ENCODE peak calls at places on chromosomes 3 and 15, in seven cellular contexts. One of them, this sample, is unnamed.
A peak's percentile ranks its signal among the peaks of the same experiment; 100 is the strongest.

GRCh38 chr15:28021281-28022039 is 77.7 kb downstream of the OCA2 start:
- DNase-seq in HCT116: peak; percentile 22
- DNase-seq in K562: peak; percentile 42
- DNase-seq in H1: peak; percentile 44
- DNase-seq in GM12878: no peak
- DNase-seq in NT2/D1: peak; percentile 23
- DNase-seq in HepG2: peak; percentile 83
- DNase-seq in this sample: peak; percentile 96

GRCh38 chr3:172648736-172649135 is 62.1 kb downstream of the NCEH1 start:
- DNase-seq in GM12878: no peak
- DNase-seq in H1: no peak
- DNase-seq in HepG2: no peak
- DNase-seq in NT2/D1: no peak
- DNase-seq in K562: no peak
- DNase-seq in HCT116: no peak
- DNase-seq in this sample: no peak

GRCh38 chr3:45779746-45780735 is 16.3 kb downstream of the SLC6A20 start:
- DNase-seq in HCT116: no peak
- DNase-seq in K562: no peak
- DNase-seq in H1: no peak
- DNase-seq in HepG2: no peak
- DNase-seq in GM12878: no peak
- DNase-seq in NT2/D1: no peak
- DNase-seq in this sample: no peak

GRCh38 chr3:126118591-126118990 is 34.7 kb upstream of the SLC41A3 start:
- DNase-seq in NT2/D1: no peak
- DNase-seq in HepG2: no peak
- DNase-seq in H1: no peak
- DNase-seq in GM12878: no peak
- DNase-seq in K562: no peak
- DNase-seq in HCT116: no peak
- DNase-seq in this sample: no peak

GRCh38 chr15:101215681-101216080 is 36.2 kb downstream of the CHSY1 start:
- DNase-seq in NT2/D1: no peak
- DNase-seq in H1: no peak
- DNase-seq in GM12878: no peak
- DNase-seq in HepG2: no peak
- DNase-seq in HCT116: no peak
- DNase-seq in K562: no peak
- DNase-seq in this sample: no peak

GRCh38 chr3:171986208-171986607 is 53.2 kb upstream of the FNDC3B start:
- DNase-seq in K562: no peak
- DNase-seq in HCT116: no peak
- DNase-seq in NT2/D1: no peak
- DNase-seq in GM12878: no peak
- DNase-seq in HepG2: no peak
- DNase-seq in H1: no peak
- DNase-seq in this sample: no peak

GRCh38 chr3:157502916-157503620 is at the start of gene VEPH1:
- DNase-seq in HCT116: no peak
- DNase-seq in K562: peak; percentile 11
- DNase-seq in H1: no peak
- DNase-seq in HepG2: no peak
- DNase-seq in GM12878: no peak
- DNase-seq in NT2/D1: peak; percentile 25
- DNase-seq in this sample: peak; percentile 10

GRCh38 chr3:40847571-40847992 is 322.8 kb downstream of the ZNF621 start:
- DNase-seq in NT2/D1: peak; percentile 93
- DNase-seq in HepG2: peak; percentile 29
- DNase-seq in GM12878: no peak
- DNase-seq in HCT116: no peak
- DNase-seq in H1: peak; percentile 72
- DNase-seq in K562: no peak
- DNase-seq in this sample: no peak

GRCh38 chr3:194269610-194270145 is 81.5 kb downstream of the CPN2 start:
- DNase-seq in K562: peak; percentile 45
- DNase-seq in HepG2: no peak
- DNase-seq in GM12878: no peak
- DNase-seq in NT2/D1: no peak
- DNase-seq in HCT116: peak; percentile 27
- DNase-seq in H1: peak; percentile 41
- DNase-seq in this sample: peak; percentile 46

GRCh38 chr3:8765528-8765927 is 3.9 kb downstream of the OXTR start:
- DNase-seq in K562: no peak
- DNase-seq in NT2/D1: no peak
- DNase-seq in GM12878: no peak
- DNase-seq in H1: no peak
- DNase-seq in HepG2: no peak
- DNase-seq in HCT116: no peak
- DNase-seq in this sample: no peak
- TF ChIP-seq YY1 in K562: no peak
- TF ChIP-seq YY1 in NT2/D1: no peak
- TF ChIP-seq YY1 in GM12878: no peak
- TF ChIP-seq YY1 in H1: no peak
- TF ChIP-seq YY1 in HepG2: no peak
- TF ChIP-seq YY1 in HCT116: no peak
- TF ChIP-seq YY1 in this sample: no peak

DNA sequence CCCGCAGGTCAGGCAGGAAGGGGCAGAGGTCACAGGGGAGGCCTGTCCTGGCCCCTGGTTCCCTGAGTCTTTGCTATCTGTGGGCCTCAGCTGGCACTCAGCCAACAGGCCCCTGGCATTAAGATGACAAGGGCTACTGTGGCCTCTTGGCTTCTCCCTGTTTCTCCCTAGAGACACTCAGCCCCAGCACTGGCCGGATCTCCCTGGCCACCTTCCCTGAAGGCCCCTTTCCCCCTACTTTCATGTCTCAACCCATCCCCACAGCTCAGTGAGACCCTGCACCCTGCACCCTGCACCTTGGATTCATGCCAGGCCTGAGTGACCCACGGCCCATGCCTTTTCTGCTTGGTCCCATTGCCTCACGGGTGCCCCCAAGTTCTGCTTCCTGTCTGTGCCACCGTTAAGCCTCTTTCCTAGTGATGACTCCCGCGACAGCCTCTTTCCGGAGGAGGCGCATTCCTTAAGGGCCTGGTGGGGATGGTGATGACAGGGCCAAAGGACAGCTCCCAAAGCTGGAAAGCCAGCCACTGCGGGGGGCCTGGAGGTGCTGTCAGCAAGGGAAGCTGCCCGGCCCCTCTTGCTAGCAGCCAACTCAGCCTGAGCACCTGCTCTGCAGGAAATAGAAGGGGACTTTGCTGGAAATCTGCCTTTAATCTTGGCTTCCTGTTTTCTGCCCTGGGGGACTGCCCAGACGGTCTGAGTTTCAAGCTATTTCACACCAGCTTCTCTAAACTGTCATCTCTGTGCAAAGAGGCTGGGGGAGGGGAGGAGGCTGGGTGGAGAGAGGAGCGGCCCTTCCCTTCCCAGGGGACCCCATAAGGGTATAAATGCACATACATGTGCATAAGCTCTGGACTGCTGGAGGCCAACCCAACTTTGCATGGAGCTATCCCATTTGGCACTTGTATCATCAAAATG is 4.8 kb upstream of the CSK start:
- DNase-seq in GM12878: peak; percentile 86
- DNase-seq in HepG2: no peak
- DNase-seq in K562: no peak
- DNase-seq in HCT116: no peak
- DNase-seq in H1: no peak
- DNase-seq in NT2/D1: no peak
- DNase-seq in this sample: peak; percentile 54
- TF ChIP-seq YY1 in GM12878: no peak
- TF ChIP-seq YY1 in HepG2: no peak
- TF ChIP-seq YY1 in K562: no peak
- TF ChIP-seq YY1 in HCT116: no peak
- TF ChIP-seq YY1 in H1: no peak
- TF ChIP-seq YY1 in NT2/D1: no peak
- TF ChIP-seq YY1 in this sample: no peak

DNA sequence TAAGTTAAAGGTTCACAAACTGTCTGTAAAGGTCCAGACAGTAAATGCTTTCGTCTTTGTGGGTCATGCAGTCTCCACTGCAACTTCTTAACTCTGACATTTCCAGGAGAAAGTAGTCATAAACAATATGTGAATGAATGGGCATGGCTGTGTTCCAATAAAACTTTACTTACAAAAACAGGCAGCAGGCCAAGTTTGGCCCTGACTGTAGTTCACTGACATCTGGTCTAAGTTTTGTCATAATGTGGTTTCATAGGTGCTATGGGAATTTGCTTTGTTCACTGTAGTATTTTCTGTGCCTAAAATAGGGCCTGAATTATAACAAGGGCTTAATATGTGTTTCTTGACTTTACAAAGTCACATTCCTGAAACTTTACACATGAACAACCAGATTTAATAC is 186.0 kb upstream of the KBTBD8 start:
- DNase-seq in K562: no peak
- DNase-seq in H1: no peak
- DNase-seq in HCT116: no peak
- DNase-seq in GM12878: no peak
- DNase-seq in HepG2: no peak
- DNase-seq in NT2/D1: no peak
- DNase-seq in this sample: no peak
- TF ChIP-seq YY1 in K562: no peak
- TF ChIP-seq YY1 in H1: no peak
- TF ChIP-seq YY1 in HCT116: no peak
- TF ChIP-seq YY1 in GM12878: no peak
- TF ChIP-seq YY1 in HepG2: no peak
- TF ChIP-seq YY1 in NT2/D1: no peak
- TF ChIP-seq YY1 in this sample: no peak

GRCh38 chr3:42246091-42246490 is 19.9 kb downstream of the CCK start:
- DNase-seq in H1: no peak
- DNase-seq in GM12878: no peak
- DNase-seq in HCT116: no peak
- DNase-seq in NT2/D1: no peak
- DNase-seq in HepG2: no peak
- DNase-seq in K562: no peak
- DNase-seq in this sample: no peak
- TF ChIP-seq YY1 in H1: no peak
- TF ChIP-seq YY1 in GM12878: no peak
- TF ChIP-seq YY1 in HCT116: no peak
- TF ChIP-seq YY1 in NT2/D1: no peak
- TF ChIP-seq YY1 in HepG2: no peak
- TF ChIP-seq YY1 in K562: no peak
- TF ChIP-seq YY1 in this sample: no peak

DNA sequence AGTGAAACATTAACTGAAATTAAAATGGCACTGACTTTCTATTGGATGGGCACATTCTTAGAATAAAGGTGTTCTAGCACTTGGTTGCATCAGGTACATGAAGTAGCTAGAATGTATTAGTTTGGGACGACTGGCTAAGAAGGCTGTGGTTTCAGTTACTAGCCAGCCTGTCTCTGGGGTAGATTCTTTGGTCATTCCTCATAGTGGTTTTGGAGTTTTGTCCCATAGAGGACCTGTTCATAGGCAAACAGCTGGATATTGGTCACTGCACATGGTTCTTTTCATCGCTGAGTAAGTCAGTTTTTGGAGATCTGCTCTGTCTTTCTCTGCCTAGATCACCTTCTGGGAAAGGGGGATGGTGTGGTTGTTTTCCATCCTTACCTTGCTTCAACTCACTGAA is 55.3 kb downstream of the ADAMTSL3 start:
- DNase-seq in NT2/D1: no peak
- DNase-seq in H1: no peak
- DNase-seq in HCT116: no peak
- DNase-seq in HepG2: no peak
- DNase-seq in K562: no peak
- DNase-seq in GM12878: no peak
- DNase-seq in this sample: no peak
- TF ChIP-seq YY1 in NT2/D1: no peak
- TF ChIP-seq YY1 in H1: no peak
- TF ChIP-seq YY1 in HCT116: no peak
- TF ChIP-seq YY1 in HepG2: no peak
- TF ChIP-seq YY1 in K562: no peak
- TF ChIP-seq YY1 in GM12878: no peak
- TF ChIP-seq YY1 in this sample: no peak